ENCODE peak calls at places on chromosomes 7 and 10, in seven cellular contexts. D is skeletal muscle cell; M is astrocyte of the hippocampus; L is activated CD4-positive, CD25-positive, alpha-beta regulatory T cell treated with anti-CD3 and anti-CD28 coated beads, Interleukin-2, amount 50 U/mL, for 16 hours; A is NCI-H774; V is foreskin melanocyte; R is T-helper 1 cell. K is an unnamed sample.

GRCh38 chr10:7787857-7788639 is at the start of the genes ATP5F1C and KIN:
- DNase-seq in L (peak), R (peak), V (peak), D (peak), A (peak), M (peak), K (peak)

GRCh38 chr7:152931583-152931982 is 172.0 kb downstream of the ACTR3B start:
- DNase-seq in A (no peak), D (no peak), L (no peak), V (no peak), R (no peak), M (no peak), K (no peak)

GRCh38 chr7:80428161-80429054 is 83.5 kb downstream of the GNAT3 start:
- DNase-seq in R (no peak), A (no peak), D (no peak), M (peak), V (peak), L (no peak), K (peak)

GRCh38 chr10:59709472-59710125 is at the start of gene SLC16A9:
- DNase-seq in A (peak), V (peak), R (no peak), D (no peak), M (peak), L (no peak), K (peak)

GRCh38 chr7:72309476-72309875 is 102.7 kb downstream of the CALN1 start:
- DNase-seq in A (no peak), D (no peak), L (no peak), R (no peak), V (no peak), M (no peak), K (no peak)

GRCh38 chr7:106344861-106345260 is 60.1 kb upstream of the NAMPT start:
- DNase-seq in D (no peak), A (no peak), V (no peak), L (no peak), R (no peak), M (no peak), K (no peak)

GRCh38 chr7:17233643-17234397 is 64.6 kb upstream of the AHR start:
- DNase-seq in D (no peak), L (no peak), A (no peak), R (peak), V (peak), M (no peak), K (no peak)

GRCh38 chr7:23864984-23865383 is 155.0 kb downstream of the STK31 start:
- DNase-seq in M (no peak), V (no peak), R (no peak), D (peak), A (no peak), L (no peak), K (no peak)

GRCh38 chr10:43970018-43970698 is 321.5 kb upstream of the ZNF32 start:
- DNase-seq in L (no peak), D (no peak), A (no peak), M (no peak), R (no peak), V (no peak), K (no peak)

GRCh38 chr7:112985377-112985987 is 101.1 kb downstream of the GPR85 start:
- DNase-seq in R (no peak), D (peak), M (peak), V (no peak), L (no peak), A (no peak), K (no peak)